ENCODE peak calls at places on chromosomes 2 and 18, in six cellular contexts. M, N, A, J, P and W are unnamed samples.

GRCh38 chr2:99867690-99868089 is 274.7 kb downstream of the AFF3 start:
- DNase-seq in M (no peak), N (no peak), A (peak), J (no peak), P (no peak), W (peak)

GRCh38 chr18:57502624-57503023 is 67.5 kb downstream of the ONECUT2 start:
- DNase-seq in M (no peak), N (no peak), A (no peak), J (no peak), P (no peak), W (no peak)

GRCh38 chr2:9237831-9238230 is 31.2 kb downstream of the ASAP2 start:
- DNase-seq in M (no peak), N (no peak), A (no peak), J (no peak), P (no peak), W (no peak)

GRCh38 chr2:183284606-183285005 is 160.4 kb downstream of the NUP35 start:
- DNase-seq in M (no peak), N (no peak), A (peak), J (no peak), P (no peak), W (peak)

GRCh38 chr2:100643906-100644501 is 81.2 kb downstream of the PDCL3 start:
- DNase-seq in M (no peak), N (no peak), A (no peak), J (no peak), P (no peak), W (peak)

GRCh38 chr2:221529943-221530652 is 42.0 kb downstream of the EPHA4 start:
- DNase-seq in M (no peak), N (no peak), A (peak), J (no peak), P (no peak), W (no peak)

GRCh38 chr18:48866028-48866733 is 84.6 kb downstream of the SMAD7 start:
- DNase-seq in M (no peak), N (no peak), A (peak), J (no peak), P (no peak), W (no peak)

GRCh38 chr2:170582747-170583463 is 132.2 kb upstream of the SP5 start:
- DNase-seq in M (no peak), N (no peak), A (no peak), J (no peak), P (no peak), W (no peak)

GRCh38 chr2:151907933-151908882 is 80.0 kb upstream of the ARL5A start:
- DNase-seq in M (no peak), N (no peak), A (peak), J (no peak), P (no peak), W (no peak)

GRCh38 chr2:58601017-58601416 is 359.9 kb upstream of the FANCL start:
- DNase-seq in M (peak), N (no peak), A (no peak), J (no peak), P (no peak), W (peak)

GRCh38 chr2:18620867-18621266 is 31.5 kb upstream of the NT5C1B start:
- DNase-seq in M (no peak), N (no peak), A (no peak), J (no peak), P (no peak), W (no peak)

GRCh38 chr2:11145350-11145749 is 9.9 kb upstream of the SLC66A3 start:
- DNase-seq in M (no peak), N (no peak), A (no peak), J (no peak), P (no peak), W (peak)

GRCh38 chr2:194567661-194568017 is 1089.4 kb upstream of the SLC39A10 start:
- DNase-seq in M (no peak), N (no peak), A (no peak), J (no peak), P (no peak), W (no peak)

GRCh38 chr2:39246382-39246980 is 2.7 kb upstream of the CDKL4 start:
- DNase-seq in M (no peak), N (no peak), A (no peak), J (no peak), P (no peak), W (no peak)

GRCh38 chr2:195488567-195488966 is 168.5 kb upstream of the SLC39A10 start:
- DNase-seq in M (no peak), N (no peak), A (no peak), J (no peak), P (no peak), W (peak)

GRCh38 chr2:44793322-44793870 is 148.1 kb upstream of the SIX3 start:
- DNase-seq in M (no peak), N (no peak), A (peak), J (no peak), P (no peak), W (peak)

GRCh38 chr2:9234680-9235387 is 28.2 kb downstream of the ASAP2 start:
- DNase-seq in M (peak), N (peak), A (peak), J (peak), P (no peak), W (peak)

GRCh38 chr2:165863816-165864221 is 69.8 kb upstream of the GALNT3 start:
- DNase-seq in M (no peak), N (no peak), A (no peak), J (no peak), P (no peak), W (no peak)

GRCh38 chr18:39863916-39864315 is 2091.1 kb upstream of the PIK3C3 start:
- DNase-seq in M (no peak), N (no peak), A (peak), J (no peak), P (no peak), W (no peak)

GRCh38 chr18:22858121-22858520 is 75.0 kb upstream of the RBBP8 start:
- DNase-seq in M (no peak), N (no peak), A (no peak), J (no peak), P (no peak), W (no peak)

GRCh38 chr18:79570266-79571201 is 109.1 kb upstream of the CTDP1 start:
- DNase-seq in M (no peak), N (no peak), A (no peak), J (no peak), P (no peak), W (peak)

GRCh38 chr2:214591359-214591758 is 180.5 kb downstream of the VWC2L start:
- DNase-seq in M (no peak), N (no peak), A (no peak), J (peak), P (no peak), W (peak)

GRCh38 chr2:105865222-105865913 is 120.7 kb downstream of the NCK2 start:
- DNase-seq in M (no peak), N (no peak), A (no peak), J (no peak), P (no peak), W (peak)

GRCh38 chr2:105447476-105447875 is 48.6 kb upstream of the FHL2 start:
- DNase-seq in M (no peak), N (no peak), A (no peak), J (no peak), P (no peak), W (no peak)

GRCh38 chr2:10614940-10615339 is 74.8 kb downstream of the NOL10 start:
- DNase-seq in M (no peak), N (no peak), A (peak), J (no peak), P (no peak), W (peak)

GRCh38 chr2:128320609-128321420 is 2.1 kb upstream of the HS6ST1 start:
- DNase-seq in M (no peak), N (no peak), A (no peak), J (no peak), P (no peak), W (no peak)

GRCh38 chr18:11927497-11927896 is 19.4 kb upstream of the MPPE1 start:
- DNase-seq in M (no peak), N (no peak), A (no peak), J (no peak), P (no peak), W (no peak)

GRCh38 chr2:39488450-39488849 is 51.4 kb upstream of the MAP4K3 start:
- DNase-seq in M (no peak), N (no peak), A (peak), J (peak), P (no peak), W (peak)

GRCh38 chr2:20343128-20343527 is 7.5 kb downstream of the PUM2 start:
- DNase-seq in M (no peak), N (no peak), A (no peak), J (no peak), P (no peak), W (peak)

GRCh38 chr2:201901770-201902169 is 95.4 kb downstream of the CDK15 start:
- DNase-seq in M (peak), N (no peak), A (no peak), J (no peak), P (no peak), W (peak)

GRCh38 chr2:38528008-38528442 is 74.7 kb downstream of the HNRNPLL start:
- DNase-seq in M (peak), N (peak), A (peak), J (peak), P (no peak), W (peak)

GRCh38 chr2:238290715-238291549 is 2.5 kb upstream of the PER2 start:
- DNase-seq in M (no peak), N (peak), A (no peak), J (no peak), P (no peak), W (no peak)

GRCh38 chr2:72027426-72028161 is 120.1 kb downstream of the CYP26B1 start:
- DNase-seq in M (no peak), N (no peak), A (no peak), J (no peak), P (no peak), W (no peak)

GRCh38 chr2:241456546-241456945 is 51.8 kb downstream of the STK25 start:
- DNase-seq in M (no peak), N (no peak), A (no peak), J (no peak), P (no peak), W (no peak)

GRCh38 chr2:127226520-127227263 is 6.6 kb upstream of the CYP27C1 start:
- DNase-seq in M (no peak), N (peak), A (peak), J (peak), P (peak), W (peak)

GRCh38 chr18:44747157-44747556 is 66.5 kb downstream of the SETBP1 start:
- DNase-seq in M (no peak), N (no peak), A (no peak), J (no peak), P (no peak), W (no peak)

DNA sequence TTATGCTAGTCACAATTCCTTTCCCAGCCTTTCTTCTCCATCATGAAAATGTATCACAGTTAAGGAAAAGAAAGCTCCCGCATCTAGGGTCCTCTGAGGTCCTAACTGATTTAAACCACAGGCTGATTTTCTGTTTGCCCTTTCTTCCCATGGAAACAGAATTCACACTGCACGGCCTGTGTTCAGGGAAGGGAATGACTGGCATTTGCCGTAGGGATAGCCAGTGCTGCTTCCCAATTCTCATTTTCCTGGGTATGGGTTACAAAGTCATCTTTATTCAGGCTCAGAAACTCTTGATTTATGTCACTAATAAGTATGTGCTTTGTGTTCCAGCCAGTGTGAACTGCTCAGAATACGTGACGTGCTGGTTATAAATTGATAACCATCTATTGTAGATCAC is 163.2 kb downstream of the LRRC30 start:
- DNase-seq in M (no peak), N (no peak), A (no peak), J (no peak), P (no peak), W (no peak)
- TF ChIP-seq CTCF in M (no peak), N (no peak), A (no peak), J (no peak), P (no peak), W (no peak)

GRCh38 chr2:68057658-68058396 is 5.0 kb downstream of the C1D start:
- DNase-seq in M (no peak), N (no peak), A (no peak), J (no peak), P (no peak), W (no peak)
- TF ChIP-seq MYC in M (no peak), N (no peak), A (no peak), J (no peak), P (no peak), W (no peak)

GRCh38 chr18:62767321-62767720 is 52.0 kb downstream of the PHLPP1 start:
- DNase-seq in M (no peak), N (no peak), A (no peak), J (no peak), P (no peak), W (no peak)
- H3K4me3 ChIP-seq in M (no peak), N (no peak), A (no peak), J (no peak), P (no peak), W (no peak)

GRCh38 chr2:176269319-176270099 is at the start of gene MTX2:
- DNase-seq in M (peak), N (peak), A (peak), J (peak), P (peak), W (peak)
- TF ChIP-seq CTCF in M (no peak), N (no peak), A (peak), J (peak), P (peak), W (no peak)